ENCODE peak calls at places on chromosome 17, in eight cellular contexts. F is GM12865; A is AG04450; L is AG09319; C is COLO829; H is T-helper 9 cell; U is stimulated activated CD4-positive, alpha-beta T cell treated with anti-CD3 and anti-CD28 coated beads, Interleukin-1b, Interleukin-23, amount 100 ng/mL, for 24 hours; G is SW480. M is an unnamed sample.

GRCh38 chr17:59825533-59826316 is 67.0 kb downstream of the TUBD1 start:
- DNase-seq in F (peak; percentile 54), A (no peak), L (no peak), C (peak; percentile 43), H (no peak), U (no peak), G (no peak), M (no peak)

GRCh38 chr17:13230350-13230900 is 212.6 kb upstream of the ELAC2 start:
- DNase-seq in F (no peak), A (no peak), L (no peak), C (no peak), H (no peak), U (no peak), G (peak; percentile 17), M (no peak)

GRCh38 chr17:34703533-34703932 is 124.2 kb downstream of the TMEM132E start:
- DNase-seq in F (peak; percentile 54), A (peak; percentile 6), L (no peak), C (peak; percentile 40), H (peak; percentile 11), U (no peak), G (peak; percentile 26), M (no peak)

GRCh38 chr17:61065263-61065773 is 334.3 kb upstream of the TBX2 start:
- DNase-seq in F (no peak), A (no peak), L (peak; percentile 22), C (peak; percentile 40), H (no peak), U (no peak), G (no peak), M (no peak)

GRCh38 chr17:18362509-18363020 is 785 bp downstream of the SHMT1 start:
- DNase-seq in F (peak; percentile 42), A (no peak), L (peak; percentile 36), C (peak; percentile 73), H (no peak), U (no peak), G (peak; percentile 50), M (no peak)

GRCh38 chr17:78241277-78242023 is 10.0 kb downstream of the TMEM235 start:
- DNase-seq in F (peak; percentile 67), A (peak; percentile 32), L (no peak), C (no peak), H (no peak), U (no peak), G (peak; percentile 84), M (no peak)

GRCh38 chr17:82300707-82301270 is 16.6 kb downstream of the CD7 start:
- DNase-seq in F (peak; percentile 72), A (no peak), L (no peak), C (peak; percentile 51), H (peak; percentile 57), U (no peak), G (peak; percentile 54), M (peak; percentile 58)

GRCh38 chr17:8080208-8080798 is 7.2 kb downstream of the ALOX12B start:
- DNase-seq in F (no peak), A (no peak), L (no peak), C (no peak), H (no peak), U (no peak), G (no peak), M (no peak)

GRCh38 chr17:76537578-76538280 is at the start of gene CYGB:
- DNase-seq in F (no peak), A (no peak), L (no peak), C (no peak), H (no peak), U (no peak), G (no peak), M (no peak)

GRCh38 chr17:38430316-38430715 is 2.1 kb downstream of the ARHGAP23 start:
- DNase-seq in F (no peak), A (no peak), L (no peak), C (no peak), H (no peak), U (no peak), G (no peak), M (no peak)

GRCh38 chr17:9306086-9306485 is 269.5 kb downstream of the STX8 start:
- DNase-seq in F (no peak), A (no peak), L (no peak), C (no peak), H (no peak), U (no peak), G (no peak), M (no peak)

GRCh38 chr17:83062818-83063671 is 16.4 kb upstream of the METRNL start:
- DNase-seq in F (no peak), A (no peak), L (no peak), C (no peak), H (no peak), U (no peak), G (no peak), M (no peak)

GRCh38 chr17:77476920-77477805 is 336.4 kb downstream of the SEC14L1 start:
- DNase-seq in F (no peak), A (peak; percentile 91), L (peak; percentile 94), C (no peak), H (no peak), U (no peak), G (no peak), M (no peak)

GRCh38 chr17:55986817-55987216 is 166.5 kb upstream of the ANKFN1 start:
- DNase-seq in F (no peak), A (no peak), L (no peak), C (no peak), H (no peak), U (no peak), G (no peak), M (no peak)

M was measured in T-cell.